ENCODE peak calls at places on chromosomes 2 and 18, in four cellular contexts. P, W, R and O are unnamed samples.

GRCh38 chr18:56270851-56271250 is 367.5 kb downstream of the TXNL1 start:
- DNase-seq in P (no peak), W (no peak), R (no peak), O (no peak)

GRCh38 chr2:177407031-177407430 is 14.5 kb downstream of the AGPS start:
- DNase-seq in P (no peak), W (no peak), R (no peak), O (no peak)

GRCh38 chr2:5758346-5758745 is 66.2 kb downstream of the SOX11 start:
- DNase-seq in P (no peak), W (no peak), R (no peak), O (no peak)

GRCh38 chr2:127000937-127001336 is 102.2 kb downstream of the TEX51 start:
- DNase-seq in P (no peak), W (no peak), R (no peak), O (no peak)

GRCh38 chr18:63511285-63511684 is 30.9 kb upstream of the SERPINB12 start:
- DNase-seq in P (peak), W (peak), R (peak), O (no peak)

GRCh38 chr2:239769574-239770145 is 255.5 kb downstream of the NDUFA10 start:
- DNase-seq in P (no peak), W (no peak), R (no peak), O (no peak)

GRCh38 chr2:1881502-1881901 is 137.2 kb upstream of the PXDN start:
- DNase-seq in P (no peak), W (no peak), R (no peak), O (no peak)

GRCh38 chr2:58131191-58132011 is 84.8 kb downstream of the VRK2 start:
- DNase-seq in P (peak), W (peak), R (no peak), O (peak)

GRCh38 chr2:66428986-66429612 is 5.8 kb upstream of the MEIS1 start:
- DNase-seq in P (peak), W (peak), R (no peak), O (no peak)

GRCh38 chr2:188440849-188441248 is 149.2 kb downstream of the GULP1 start:
- DNase-seq in P (no peak), W (no peak), R (no peak), O (no peak)

GRCh38 chr2:5057895-5058294 is 634.3 kb upstream of the SOX11 start:
- DNase-seq in P (no peak), W (no peak), R (no peak), O (no peak)

GRCh38 chr18:7102131-7102530 is 15.5 kb downstream of the LAMA1 start:
- DNase-seq in P (no peak), W (no peak), R (no peak), O (no peak)

GRCh38 chr2:223243233-223243632 is 191.2 kb downstream of the KCNE4 start:
- DNase-seq in P (no peak), W (no peak), R (no peak), O (no peak)

GRCh38 chr2:186523781-186524180 is 37.7 kb downstream of the ZC3H15 start:
- DNase-seq in P (peak), W (no peak), R (no peak), O (no peak)
- H3K4me3 ChIP-seq in P (no peak), W (no peak), R (no peak), O (no peak)

GRCh38 chr18:61608306-61608705 is 275.1 kb downstream of the CDH20 start:
- DNase-seq in P (no peak), W (no peak), R (no peak), O (no peak)

GRCh38 chr18:61606068-61606660 is 272.9 kb downstream of the CDH20 start:
- DNase-seq in P (peak), W (peak), R (no peak), O (no peak)

GRCh38 chr18:61609131-61609530 is 275.9 kb downstream of the CDH20 start:
- DNase-seq in P (no peak), W (no peak), R (no peak), O (no peak)

GRCh38 chr18:61605376-61606067 is 272.3 kb downstream of the CDH20 start:
- DNase-seq in P (peak), W (no peak), R (no peak), O (no peak)

GRCh38 chr18:61606759-61607158 is 273.5 kb downstream of the CDH20 start:
- DNase-seq in P (peak), W (peak), R (peak), O (peak)
- H3K4me3 ChIP-seq in P (peak), W (peak), R (no peak), O (no peak)

GRCh38 chr2:105796131-105796638 is 51.5 kb downstream of the NCK2 start:
- DNase-seq in P (no peak), W (no peak), R (no peak), O (no peak)
- H3K4me3 ChIP-seq in P (no peak), W (no peak), R (no peak), O (no peak)

GRCh38 chr2:168567840-168568239 is 111.8 kb downstream of the CERS6 start:
- DNase-seq in P (no peak), W (no peak), R (no peak), O (no peak)
- H3K4me3 ChIP-seq in P (no peak), W (no peak), R (no peak), O (no peak)

DNA sequence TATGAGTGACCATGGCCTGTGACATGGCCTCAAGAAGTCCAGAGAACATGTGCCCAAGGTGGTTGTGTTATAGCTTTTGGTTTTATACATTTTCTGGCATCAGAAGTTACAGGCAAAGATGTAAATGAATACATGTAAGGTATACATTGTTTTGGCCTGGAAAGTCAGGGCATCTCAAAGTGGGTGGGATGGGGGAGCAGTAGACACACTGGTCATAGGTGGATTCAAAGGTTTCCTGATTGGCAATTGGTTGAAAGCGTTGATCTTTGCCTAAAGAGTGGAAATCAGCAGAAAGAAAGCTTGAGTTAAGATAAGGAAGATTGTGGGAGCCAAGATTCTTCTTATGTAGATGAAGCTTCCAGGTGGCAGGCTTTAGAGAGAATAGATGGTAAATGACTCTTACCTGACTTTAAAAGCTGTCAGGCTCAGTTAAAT is 62.1 kb upstream of the DYNAP start:
- DNase-seq in P (no peak), W (peak), R (no peak), O (no peak)
- H3K4me3 ChIP-seq in P (no peak), W (no peak), R (no peak), O (no peak)

DNA sequence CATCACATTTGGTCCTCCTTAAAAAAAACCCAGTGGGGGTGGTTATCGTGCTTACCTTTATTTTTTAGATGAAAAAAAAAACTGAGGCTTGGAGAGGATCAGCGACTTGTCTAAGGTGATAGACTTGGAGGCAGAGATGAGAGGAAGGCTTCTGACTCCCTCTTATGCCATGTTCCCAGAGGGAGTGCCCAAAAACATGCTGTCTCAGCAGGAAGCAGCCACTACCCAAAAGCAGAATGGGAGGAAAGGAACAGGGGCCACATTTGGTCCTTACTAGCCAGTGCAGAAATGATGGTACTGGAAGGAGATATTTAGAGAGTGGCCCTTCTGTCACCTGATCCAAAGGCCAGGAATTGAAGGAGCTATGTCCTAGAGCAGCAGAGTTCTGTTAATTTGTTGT is 118.4 kb downstream of the B3GNT2 start:
- DNase-seq in P (no peak), W (no peak), R (no peak), O (no peak)
- H3K4me3 ChIP-seq in P (no peak), W (no peak), R (no peak), O (no peak)

GRCh38 chr2:95667480-95667879 is 75.7 kb downstream of the TRIM43 start:
- DNase-seq in P (no peak), W (no peak), R (no peak), O (no peak)
- H3K4me3 ChIP-seq in P (no peak), W (no peak), R (no peak), O (no peak)

GRCh38 chr18:41504316-41504715 is 450.7 kb upstream of the PIK3C3 start:
- DNase-seq in P (no peak), W (no peak), R (no peak), O (no peak)
- H3K4me3 ChIP-seq in P (no peak), W (no peak), R (no peak), O (no peak)

GRCh38 chr18:70287731-70288130 is 1.1 kb upstream of the SOCS6 start:
- DNase-seq in P (no peak), W (no peak), R (no peak), O (no peak)

GRCh38 chr18:70290482-70291294 is 1.8 kb downstream of the SOCS6 start:
- DNase-seq in P (no peak), W (no peak), R (no peak), O (no peak)

GRCh38 chr18:70288171-70288850 is 534 bp upstream of the SOCS6 start:
- DNase-seq in P (peak), W (peak), R (no peak), O (no peak)

GRCh38 chr18:70289351-70290330 is 796 bp downstream of the SOCS6 start:
- DNase-seq in P (peak), W (peak), R (no peak), O (no peak)

DNA sequence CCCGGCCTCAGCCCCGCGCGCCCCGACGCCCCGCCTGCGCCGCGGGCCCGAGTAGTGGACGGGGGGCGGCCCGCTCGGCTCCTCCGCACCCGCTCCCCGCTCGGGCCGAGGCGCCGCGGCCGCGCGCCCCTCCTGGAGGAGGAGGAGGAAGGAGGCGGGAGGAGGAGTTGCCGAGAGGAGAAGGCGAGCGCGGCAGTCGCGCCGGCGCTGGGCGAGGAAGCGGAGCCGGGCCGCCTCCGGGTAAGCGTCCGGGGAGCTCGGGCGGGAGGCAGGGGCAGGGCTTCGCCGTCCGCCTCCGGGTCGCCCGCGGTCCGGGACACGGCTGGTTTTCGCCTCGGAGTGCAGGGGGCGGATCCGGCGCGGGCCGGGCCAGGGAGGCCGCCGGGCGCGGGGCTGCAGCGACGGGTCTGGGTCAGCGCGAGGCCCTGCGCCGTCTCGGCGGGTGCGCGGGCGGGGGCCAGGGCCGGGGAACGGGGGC is at the start of gene SOCS6:
- DNase-seq in P (peak), W (peak), R (no peak), O (peak)
- H3K4me3 ChIP-seq in P (peak), W (peak), R (peak), O (peak)